ENCODE peak calls at places on chromosomes 4 and X, in five cellular contexts. X is fibroblast of mammary gland, P is anterior cingulate cortex, I is GM12865, Y is D341Med. M is an unnamed sample.

GRCh38 chrX:48598645-48599044 is 1.4 kb downstream of the WDR13 start:
- DNase-seq in X (no peak), P (no peak), I (no peak), Y (no peak), M (no peak)

GRCh38 chr4:123832173-123833026 is 435.8 kb downstream of the SPRY1 start:
- DNase-seq in X (peak), P (no peak), I (no peak), Y (no peak), M (no peak)

GRCh38 chrX:134894373-134894895 is 96.4 kb upstream of the SMIM10 start:
- DNase-seq in X (no peak), P (no peak), I (no peak), Y (no peak), M (no peak)

GRCh38 chrX:136457303-136457917 is 30.3 kb upstream of the BRS3 start:
- DNase-seq in X (peak), P (no peak), I (no peak), Y (no peak), M (no peak)

GRCh38 chrX:12197030-12197429 is 58.8 kb downstream of the FRMPD4 start:
- DNase-seq in X (peak), P (no peak), I (no peak), Y (no peak), M (no peak)

GRCh38 chr4:38600575-38600974 is 63.4 kb upstream of the KLF3 start:
- DNase-seq in X (no peak), P (no peak), I (peak), Y (no peak), M (peak)

GRCh38 chrX:122943918-122944317 is 240.2 kb upstream of the GRIA3 start:
- DNase-seq in X (peak), P (no peak), I (no peak), Y (no peak), M (no peak)

GRCh38 chr4:787561-787981 is 38.4 kb downstream of the CPLX1 start:
- DNase-seq in X (no peak), P (no peak), I (no peak), Y (peak), M (no peak)

GRCh38 chr4:83011779-83012630 is 1.4 kb upstream of the LIN54 start:
- DNase-seq in X (peak), P (peak), I (peak), Y (no peak), M (peak)

GRCh38 chrX:75181721-75182120 is 25.6 kb upstream of the ABCB7 start:
- DNase-seq in X (peak), P (no peak), I (no peak), Y (no peak), M (no peak)

GRCh38 chrX:110404376-110404775 is 45.7 kb downstream of the RTL9 start:
- DNase-seq in X (no peak), P (no peak), I (no peak), Y (no peak), M (no peak)

GRCh38 chr4:163606885-163607284 is 112.4 kb downstream of the TMA16 start:
- DNase-seq in X (no peak), P (no peak), I (no peak), Y (no peak), M (peak)

GRCh38 chr4:78343682-78344081 is 207.9 kb upstream of the ANXA3 start:
- DNase-seq in X (no peak), P (peak), I (no peak), Y (no peak), M (no peak)

GRCh38 chrX:153769865-153770605 is 6.0 kb downstream of the PLXNB3 start:
- DNase-seq in X (no peak), P (no peak), I (peak), Y (peak), M (no peak)

GRCh38 chr4:1081689-1082040 is 31.7 kb downstream of the RNF212 start:
- DNase-seq in X (peak), P (no peak), I (no peak), Y (peak), M (no peak)

M was measured in OCI-LY7.